ENCODE peak calls at places on chromosomes 6 and 20, in four cellular contexts. Z is activated CD4-positive, alpha-beta memory T cell treated with anti-CD3 and anti-CD28 coated beads for 36 hours; W is NCI-H1105; D is activated CD4-positive, alpha-beta T cell treated with anti-CD3 and anti-CD28 coated beads, Interleukin-2, amount 50 U/mL, for 1 hour. J is an unnamed sample.
A peak's percentile ranks its signal among the peaks of the same experiment; 100 is the strongest.

GRCh38 chr6:20827798-20828197 is 293.5 kb downstream of the CDKAL1 start:
- DNase-seq in D (no peak), Z (no peak), W (no peak), J (no peak)

GRCh38 chr6:148868314-148868713 is 121.5 kb downstream of the UST start:
- DNase-seq in Z (no peak), D (no peak), W (no peak), J (no peak)

GRCh38 chr6:13614126-13614925 is 809 bp upstream of the NOL7 start:
- DNase-seq in W (peak; percentile 67), D (no peak), Z (peak; percentile 22), J (peak; percentile 45)

GRCh38 chr6:50925981-50926380 is 107.3 kb downstream of the TFAP2B start:
- DNase-seq in D (no peak), Z (no peak), W (no peak), J (no peak)

GRCh38 chr6:27126046-27126814 is 121.3 kb upstream of the PRSS16 start:
- DNase-seq in W (no peak), Z (no peak), D (no peak), J (no peak)

GRCh38 chr6:40160826-40161225 is 226.6 kb upstream of the MOCS1 start:
- DNase-seq in D (no peak), Z (no peak), W (peak; percentile 72), J (no peak)

GRCh38 chr6:136477548-136477947 is 72.7 kb downstream of the MAP7 start:
- DNase-seq in W (no peak), Z (no peak), D (no peak), J (no peak)

GRCh38 chr6:90044833-90045337 is 150.6 kb downstream of the GJA10 start:
- DNase-seq in W (no peak), D (no peak), Z (no peak), J (no peak)

GRCh38 chr20:35871311-35871771 is 83.0 kb downstream of the SCAND1 start:
- DNase-seq in W (peak; percentile 5), Z (no peak), D (no peak), J (no peak)

GRCh38 chr6:27295301-27296079 is 16.6 kb downstream of the POM121L2 start:
- DNase-seq in D (no peak), Z (no peak), W (peak; percentile 84), J (peak; percentile 36)

GRCh38 chr6:42451595-42452170 is at the start of gene TRERF1:
- DNase-seq in D (peak; percentile 49), Z (peak; percentile 68), W (peak; percentile 76), J (peak; percentile 87)

GRCh38 chr6:159966981-159967380 is 1.9 kb upstream of the IGF2R start:
- DNase-seq in Z (no peak), W (no peak), D (no peak), J (no peak)

GRCh38 chr20:32494498-32495216 is 90.5 kb downstream of the NOL4L start:
- DNase-seq in W (no peak), Z (no peak), D (no peak), J (no peak)

GRCh38 chr6:156925718-156926607 is 148.8 kb downstream of the ARID1B start:
- DNase-seq in W (no peak), D (no peak), Z (no peak), J (no peak)

GRCh38 chr6:54980511-54981275 is 134.1 kb downstream of the FAM83B start:
- DNase-seq in Z (no peak), D (no peak), W (no peak), J (no peak)

GRCh38 chr20:59402697-59403096 is 102.3 kb downstream of the EDN3 start:
- DNase-seq in Z (no peak), D (no peak), W (peak; percentile 52), J (peak; percentile 61)

GRCh38 chr6:168865-169455 is 123.3 kb upstream of the DUSP22 start:
- DNase-seq in Z (no peak), W (peak; percentile 33), D (no peak), J (peak; percentile 76)

GRCh38 chr6:12548526-12548925 is 168.0 kb upstream of the PHACTR1 start:
- DNase-seq in D (no peak), W (no peak), Z (no peak), J (no peak)

GRCh38 chr20:17513956-17514355 is 17.2 kb downstream of the BFSP1 start:
- DNase-seq in Z (no peak), W (no peak), D (no peak), J (no peak)

GRCh38 chr6:119096683-119097310 is 18.3 kb upstream of the FAM184A start:
- DNase-seq in W (no peak), D (no peak), Z (no peak), J (no peak)

GRCh38 chr6:109314313-109314712 is 68.0 kb downstream of the CD164 start:
- DNase-seq in Z (no peak), W (no peak), D (no peak), J (no peak)

GRCh38 chr6:15730442-15730841 is 67.6 kb upstream of the DTNBP1 start:
- DNase-seq in D (no peak), Z (no peak), W (no peak), J (no peak)

GRCh38 chr6:11738681-11739375 is 39.8 kb downstream of the ADTRP start:
- DNase-seq in W (no peak), Z (no peak), D (no peak), J (no peak)

GRCh38 chr6:104484626-104485025 is 375.1 kb downstream of the HACE1 start:
- DNase-seq in Z (no peak), D (no peak), W (no peak), J (no peak)

GRCh38 chr6:43770417-43771209 is 602 bp downstream of the VEGFA start:
- DNase-seq in D (no peak), Z (peak; percentile 63), W (peak; percentile 20), J (no peak)

GRCh38 chr20:57619053-57619831 is 984 bp downstream of the ZBP1 start:
- DNase-seq in D (peak; percentile 62), W (no peak), Z (peak; percentile 81), J (no peak)

GRCh38 chr20:50366270-50367103 is 143.7 kb upstream of the PTPN1 start:
- DNase-seq in W (peak; percentile 97), D (peak; percentile 40), Z (peak; percentile 56), J (peak; percentile 97)

J was measured in NCI-H2227 treated with DMSO at 0.1 percent for 48 hours.